ENCODE peak calls at places on chromosomes 3 and 15, in ten cellular contexts. R, I, S, U, O, Y, T, F, X and N are unnamed samples.
A peak's percentile ranks its signal among the peaks of the same experiment; 100 is the strongest.

GRCh38 chr3:23723930-23724329 is 81.8 kb upstream of the UBE2E1 start:
- DNase-seq in R (no peak), I (no peak), S (no peak), U (no peak), O (no peak), Y (no peak), T (no peak), F (no peak), X (no peak), N (no peak)

GRCh38 chr3:27076815-27077630 is 292.2 kb downstream of the NEK10 start:
- DNase-seq in R (no peak), I (no peak), S (no peak), U (no peak), O (no peak), Y (no peak), T (no peak), F (no peak), X (no peak), N (no peak)

GRCh38 chr3:35071768-35072167 is 567.6 kb upstream of the ARPP21 start:
- DNase-seq in R (no peak), I (no peak), S (no peak), U (no peak), O (no peak), Y (no peak), T (no peak), F (no peak), X (no peak), N (no peak)

GRCh38 chr3:197555281-197556261 is at the start of gene BDH1:
- DNase-seq in R (peak; percentile 79), I (no peak), S (no peak), U (no peak), O (peak; percentile 83), Y (no peak), T (no peak), F (peak; percentile 49), X (peak; percentile 8), N (no peak)

GRCh38 chr3:143885803-143886427 is 37.6 kb upstream of the SLC9A9 start:
- DNase-seq in R (peak; percentile 53), I (no peak), S (no peak), U (no peak), O (peak; percentile 74), Y (no peak), T (no peak), F (peak; percentile 51), X (no peak), N (no peak)

GRCh38 chr15:77546050-77546501 is 86.6 kb downstream of the LINGO1 start:
- DNase-seq in R (no peak), I (peak; percentile 27), S (no peak), U (no peak), O (no peak), Y (no peak), T (no peak), F (peak; percentile 64), X (no peak), N (no peak)

GRCh38 chr3:69411331-69411730 is 25.4 kb upstream of the FRMD4B start:
- DNase-seq in R (no peak), I (no peak), S (no peak), U (no peak), O (no peak), Y (no peak), T (no peak), F (no peak), X (no peak), N (no peak)

GRCh38 chr3:153032891-153033290 is 129.1 kb upstream of the RAP2B start:
- DNase-seq in R (no peak), I (no peak), S (no peak), U (no peak), O (no peak), Y (no peak), T (no peak), F (no peak), X (no peak), N (no peak)

GRCh38 chr15:68566377-68566954 is 12.3 kb upstream of the CORO2B start:
- DNase-seq in R (no peak), I (peak; percentile 43), S (no peak), U (no peak), O (no peak), Y (no peak), T (no peak), F (no peak), X (no peak), N (no peak)

GRCh38 chr3:153897025-153897723 is 224.0 kb upstream of the ARHGEF26 start:
- DNase-seq in R (no peak), I (no peak), S (no peak), U (no peak), O (no peak), Y (no peak), T (no peak), F (no peak), X (no peak), N (no peak)

GRCh38 chr3:90010341-90010740 is 902.9 kb downstream of the EPHA3 start:
- DNase-seq in R (peak; percentile 26), I (no peak), S (no peak), U (no peak), O (peak; percentile 55), Y (no peak), T (no peak), F (peak; percentile 76), X (no peak), N (no peak)

GRCh38 chr15:69217381-69217780 is 56.9 kb downstream of the GLCE start:
- DNase-seq in R (no peak), I (no peak), S (no peak), U (no peak), O (no peak), Y (no peak), T (no peak), F (no peak), X (no peak), N (no peak)

GRCh38 chr3:196202516-196202970 is 8.7 kb downstream of the ZDHHC19 start:
- DNase-seq in R (no peak), I (peak; percentile 85), S (peak; percentile 51), U (no peak), O (peak; percentile 41), Y (no peak), T (no peak), F (no peak), X (no peak), N (no peak)

GRCh38 chr3:150933473-150934008 is 28.3 kb upstream of the MINDY4B start:
- DNase-seq in R (no peak), I (no peak), S (no peak), U (no peak), O (no peak), Y (no peak), T (no peak), F (no peak), X (no peak), N (no peak)

GRCh38 chr15:99998661-99999101 is 265.4 kb upstream of the LYSMD4 start:
- DNase-seq in R (no peak), I (no peak), S (no peak), U (no peak), O (no peak), Y (peak; percentile 74), T (no peak), F (no peak), X (no peak), N (no peak)

GRCh38 chr15:88629071-88629470 is 7.9 kb downstream of the AEN start:
- DNase-seq in R (no peak), I (no peak), S (no peak), U (no peak), O (no peak), Y (no peak), T (no peak), F (no peak), X (no peak), N (no peak)
- H3K4me1 ChIP-seq in R (peaks cover 5% of the 10 kb centered on the region), I (peaks cover 8% of the 10 kb centered on the region), S (peaks cover 44% of the 10 kb centered on the region), U (peaks cover 4% of the 10 kb centered on the region), O (peaks cover 21% of the 10 kb centered on the region), Y (no peaks in the 10 kb centered on the region), T (peaks cover 7% of the 10 kb centered on the region), F (no peaks in the 10 kb centered on the region), X (no peaks in the 10 kb centered on the region), N (no peaks in the 10 kb centered on the region)

DNA sequence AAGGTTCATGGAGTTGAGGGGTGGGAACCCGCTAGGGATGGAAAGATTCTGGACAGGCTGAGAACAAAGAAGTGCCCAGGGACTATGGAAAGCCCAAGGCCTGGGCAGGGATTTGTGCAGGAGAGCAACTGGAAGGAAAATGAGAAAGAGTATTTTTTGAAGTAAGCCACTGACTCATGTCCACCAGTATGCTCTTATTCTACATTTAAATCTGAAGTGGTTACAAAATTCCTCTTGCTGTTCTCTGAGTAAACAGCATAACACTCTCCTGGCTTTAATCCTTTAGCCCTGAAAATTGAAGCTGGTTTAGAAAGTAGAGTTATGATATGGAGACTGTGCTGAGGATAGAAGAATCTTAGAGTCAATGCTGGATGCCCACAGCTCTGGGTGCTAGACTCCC is 165.2 kb downstream of the ISL2 start:
- DNase-seq in R (no peak), I (no peak), S (no peak), U (no peak), O (no peak), Y (no peak), T (no peak), F (no peak), X (no peak), N (no peak)
- TF ChIP-seq CTCF in R (no peak), I (no peak), S (no peak), U (no peak), O (no peak), Y (no peak), T (no peak), F (no peak), X (no peak), N (no peak)

DNA sequence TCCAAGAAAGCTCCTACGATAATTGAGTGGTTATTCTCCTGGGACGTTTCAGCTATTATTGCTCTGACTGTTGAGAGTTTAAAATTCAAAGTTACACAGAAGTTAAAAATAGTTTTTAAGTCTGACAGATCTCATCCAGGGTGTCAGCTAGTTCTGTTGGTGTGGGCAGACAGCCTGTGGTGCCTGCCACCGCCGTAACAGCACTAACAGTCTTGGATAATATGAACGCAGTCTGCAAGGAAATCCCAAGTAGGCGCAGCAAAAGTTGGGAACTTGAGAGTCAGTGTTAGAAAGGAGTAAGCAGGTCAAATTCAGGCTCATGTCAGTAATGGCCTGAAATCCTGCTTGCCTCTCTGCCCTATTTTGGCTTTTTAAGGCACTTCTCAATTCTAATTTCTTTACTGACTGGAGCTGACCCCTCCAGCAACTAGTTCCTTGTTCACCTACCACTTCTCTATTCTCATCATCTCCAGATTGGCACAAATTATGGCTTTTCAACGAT is 1.7 kb downstream of the CRYBG3 start:
- DNase-seq in R (no peak), I (no peak), S (peak; percentile 21), U (no peak), O (no peak), Y (no peak), T (no peak), F (peak; percentile 38), X (peak; percentile 37), N (peak; percentile 30)
- H3K4me3 ChIP-seq in R (peak overlapping the region; percentile 55), I (peak overlapping the region; percentile 85), S (peak overlapping the region; percentile 92), U (peak overlapping the region; percentile 93), O (peak overlapping the region; percentile 79), Y (peak overlapping the region; percentile 90), T (peak overlapping the region; percentile 65), F (peak overlapping the region; percentile 86), X (peak overlapping the region; percentile 87), N (peak overlapping the region; percentile 97)

DNA sequence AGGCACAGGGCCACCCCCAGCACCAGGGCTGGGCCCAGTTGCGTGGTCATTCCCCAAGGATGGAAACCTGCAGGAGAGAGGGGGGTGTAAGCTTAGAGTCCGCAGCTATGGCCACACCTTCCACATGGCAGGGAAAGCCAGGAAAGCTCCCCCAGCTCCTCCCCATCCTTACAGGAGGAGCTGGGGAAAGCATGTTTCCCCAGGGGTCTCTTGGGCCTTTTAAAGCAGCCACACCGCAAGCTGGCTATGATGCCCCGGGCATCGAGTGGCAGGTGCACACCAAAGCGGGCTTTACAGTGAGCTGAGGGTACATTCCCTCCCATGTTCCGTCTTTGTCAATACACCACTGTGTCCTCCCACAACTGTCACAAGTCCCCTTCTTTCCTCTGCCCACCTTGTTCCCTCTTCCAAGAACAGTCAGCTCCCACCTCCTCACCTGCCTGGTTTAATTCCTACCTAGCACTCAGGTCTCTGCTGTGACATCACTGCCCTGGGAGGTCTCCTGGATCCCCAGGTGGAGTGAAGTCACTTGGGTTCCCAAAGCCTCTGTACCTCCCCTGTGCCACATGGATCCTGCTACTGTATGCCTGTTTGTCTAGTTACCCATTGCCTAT is 3.4 kb upstream of the IFRD2 start:
- DNase-seq in R (peak; percentile 1), I (peak; percentile 60), S (no peak), U (no peak), O (no peak), Y (no peak), T (no peak), F (no peak), X (no peak), N (no peak)
- H3K4me1 ChIP-seq in R (peaks cover 18% of the 10 kb centered on the region), I (peaks cover 51% of the 10 kb centered on the region), S (peaks cover 53% of the 10 kb centered on the region), U (peaks cover 24% of the 10 kb centered on the region), O (peaks cover 20% of the 10 kb centered on the region), Y (peaks cover 16% of the 10 kb centered on the region), T (peaks cover 35% of the 10 kb centered on the region), F (peaks cover 10% of the 10 kb centered on the region), X (peaks cover 41% of the 10 kb centered on the region), N (peaks cover 37% of the 10 kb centered on the region)